ENCODE peak calls at places on chromosome 14, in six cellular contexts. T, G, A, Q, Y and I are unnamed samples.

GRCh38 chr14:35402323-35403084 is 2.0 kb downstream of the NFKBIA start:
- DNase-seq in G (no peak), T (no peak), Y (peak; percentile 35), Q (no peak), A (peak; percentile 11), I (peak; percentile 53)

GRCh38 chr14:80304125-80304766 is 92.9 kb upstream of the DIO2 start:
- DNase-seq in Y (no peak), T (no peak), Q (no peak), G (no peak), A (no peak), I (no peak)

GRCh38 chr14:105173901-105174894 is 5.6 kb upstream of the JAG2 start:
- DNase-seq in A (no peak), Y (no peak), Q (peak; percentile 39), G (no peak), T (peak; percentile 30), I (peak; percentile 39)

GRCh38 chr14:96249016-96249415 is 7.0 kb upstream of the BDKRB1 start:
- DNase-seq in Y (no peak), G (no peak), Q (no peak), A (no peak), T (no peak), I (no peak)

GRCh38 chr14:77265561-77266335 is 5.3 kb downstream of the NGB start:
- DNase-seq in Y (no peak), A (no peak), G (no peak), Q (no peak), T (no peak), I (no peak)

GRCh38 chr14:74756326-74756725 is 6.8 kb upstream of the YLPM1 start:
- DNase-seq in A (no peak), Y (no peak), T (no peak), G (no peak), Q (no peak), I (no peak)

GRCh38 chr14:77014004-77014604 is 14.4 kb downstream of the IRF2BPL start:
- DNase-seq in A (no peak), Q (no peak), T (no peak), Y (no peak), G (no peak), I (no peak)

GRCh38 chr14:74685054-74685453 is 27.8 kb downstream of the AREL1 start:
- DNase-seq in Y (no peak), A (no peak), G (no peak), Q (no peak), T (no peak), I (no peak)

GRCh38 chr14:32435411-32435810 is 106.3 kb downstream of the AKAP6 start:
- DNase-seq in Y (no peak), Q (no peak), G (no peak), A (no peak), T (no peak), I (no peak)

GRCh38 chr14:91321131-91321530 is 76.6 kb upstream of the GPR68 start:
- DNase-seq in A (no peak), G (no peak), Y (no peak), T (no peak), Q (no peak), I (no peak)

GRCh38 chr14:75587388-75587787 is 9.0 kb downstream of the FLVCR2 start:
- DNase-seq in Q (no peak), G (no peak), T (no peak), Y (no peak), A (no peak), I (no peak)

GRCh38 chr14:20587489-20588154 is at the start of gene RNASE11:
- DNase-seq in Q (no peak), T (no peak), A (no peak), Y (no peak), G (no peak), I (no peak)

GRCh38 chr14:70836946-70837345 is 27.6 kb upstream of the MAP3K9 start:
- DNase-seq in A (no peak), G (no peak), T (no peak), Q (no peak), Y (no peak), I (no peak)

GRCh38 chr14:32444262-32444661 is 115.2 kb downstream of the AKAP6 start:
- DNase-seq in A (no peak), Y (no peak), Q (no peak), T (no peak), G (no peak), I (no peak)

GRCh38 chr14:81388236-81388801 is 11.8 kb downstream of the STON2 start:
- DNase-seq in Q (no peak), A (no peak), Y (no peak), G (no peak), T (no peak), I (no peak)

GRCh38 chr14:85483652-85484051 is 46.3 kb upstream of the FLRT2 start:
- DNase-seq in Y (no peak), T (no peak), G (no peak), A (no peak), Q (no peak), I (no peak)

GRCh38 chr14:45181329-45181728 is 45.6 kb downstream of the FANCM start:
- DNase-seq in Q (no peak), G (no peak), T (no peak), A (no peak), Y (no peak), I (no peak)

GRCh38 chr14:61444215-61444768 is 122.9 kb downstream of the PRKCH start:
- DNase-seq in Q (peak; percentile 46), A (peak; percentile 47), Y (peak; percentile 59), T (peak; percentile 46), G (no peak), I (peak; percentile 64)

GRCh38 chr14:96962337-96962736 is 165.2 kb downstream of the VRK1 start:
- DNase-seq in Q (no peak), T (peak; percentile 2), Y (peak; percentile 34), G (no peak), A (peak; percentile 3), I (peak; percentile 48)

GRCh38 chr14:36653412-36653811 is 8.2 kb upstream of the PAX9 start:
- DNase-seq in A (no peak), T (no peak), G (no peak), Y (no peak), Q (no peak), I (no peak)

GRCh38 chr14:28635387-28635786 is 131.2 kb upstream of the FOXG1 start:
- DNase-seq in Y (no peak), G (no peak), A (no peak), Q (no peak), T (no peak), I (no peak)

GRCh38 chr14:75732888-75733287 is 71.8 kb downstream of the TTLL5 start:
- DNase-seq in T (no peak), Q (no peak), G (no peak), Y (no peak), A (no peak), I (no peak)

GRCh38 chr14:90561031-90561430 is 164.2 kb downstream of the CALM1 start:
- DNase-seq in T (no peak), G (no peak), Q (no peak), Y (no peak), A (no peak), I (no peak)

GRCh38 chr14:100539766-100540140 is 47.5 kb downstream of the BEGAIN start:
- DNase-seq in Y (no peak), Q (no peak), T (no peak), G (no peak), A (no peak), I (no peak)

GRCh38 chr14:74014299-74014698 is 4.8 kb downstream of the ENTPD5 start:
- DNase-seq in G (no peak), Q (no peak), Y (no peak), A (no peak), T (no peak), I (no peak)

GRCh38 chr14:95058491-95058890 is 98.8 kb downstream of the DICER1 start:
- DNase-seq in Q (no peak), A (no peak), G (no peak), Y (no peak), T (no peak), I (no peak)

GRCh38 chr14:56423591-56423991 is 156.0 kb upstream of the TMEM260 start:
- DNase-seq in G (no peak), Q (no peak), T (no peak), Y (no peak), A (no peak), I (no peak)

GRCh38 chr14:74963178-74963704 is 7.8 kb upstream of the PGF start:
- DNase-seq in Q (no peak), A (no peak), G (no peak), T (no peak), Y (no peak), I (no peak)

GRCh38 chr14:23321572-23322547 is 603 bp downstream of the PABPN1 start:
- DNase-seq in Q (no peak), T (peak; percentile 20), Y (peak; percentile 27), A (no peak), G (peak; percentile 21), I (peak; percentile 21)

GRCh38 chr14:86714575-86714974 is 1184.6 kb downstream of the FLRT2 start:
- DNase-seq in Y (no peak), Q (no peak), T (no peak), G (no peak), A (no peak), I (no peak)

GRCh38 chr14:74954232-74954946 is 1.0 kb downstream of the PGF start:
- DNase-seq in A (no peak), Y (no peak), T (no peak), G (no peak), Q (no peak), I (no peak)

GRCh38 chr14:68140111-68140741 is 320.6 kb downstream of the RAD51B start:
- DNase-seq in G (no peak), Y (no peak), A (no peak), Q (no peak), T (no peak), I (no peak)